ENCODE peak calls at places on chromosome 6, in five cellular contexts. One of them, this sample, is unnamed.

GRCh38 chr6:107101211-107101610 is 14.1 kb downstream of the BEND3 start:
- DNase-seq in prostate gland: no peak
- DNase-seq in breast epithelium: no peak
- DNase-seq in K562: no peak
- DNase-seq in HCT116: no peak
- DNase-seq in this sample: no peak

GRCh38 chr6:125631165-125631564 is 118.3 kb upstream of the HEY2 start:
- DNase-seq in HCT116: no peak
- DNase-seq in K562: no peak
- DNase-seq in prostate gland: no peak
- DNase-seq in breast epithelium: no peak
- DNase-seq in this sample: no peak

GRCh38 chr6:159788757-159789376 is 535 bp downstream of the TCP1 start:
- DNase-seq in breast epithelium: no peak
- DNase-seq in HCT116: no peak
- DNase-seq in prostate gland: peak
- DNase-seq in K562: peak
- DNase-seq in this sample: no peak

GRCh38 chr6:160030103-160030502 is 61.2 kb downstream of the IGF2R start:
- DNase-seq in HCT116: no peak
- DNase-seq in prostate gland: no peak
- DNase-seq in K562: no peak
- DNase-seq in breast epithelium: no peak
- DNase-seq in this sample: no peak

GRCh38 chr6:453152-453551 is 61.6 kb downstream of the IRF4 start:
- DNase-seq in prostate gland: no peak
- DNase-seq in breast epithelium: no peak
- DNase-seq in K562: no peak
- DNase-seq in HCT116: no peak
- DNase-seq in this sample: no peak

GRCh38 chr6:150662814-150663213 is 63.1 kb downstream of the PLEKHG1 start:
- DNase-seq in K562: no peak
- DNase-seq in breast epithelium: no peak
- DNase-seq in prostate gland: no peak
- DNase-seq in HCT116: no peak
- DNase-seq in this sample: no peak

GRCh38 chr6:139996253-139996834 is 621.9 kb upstream of the CITED2 start:
- DNase-seq in K562: no peak
- DNase-seq in HCT116: no peak
- DNase-seq in prostate gland: no peak
- DNase-seq in breast epithelium: no peak
- DNase-seq in this sample: no peak

GRCh38 chr6:43172127-43173007 is 1.3 kb downstream of the SRF start:
- DNase-seq in K562: peak
- DNase-seq in prostate gland: peak
- DNase-seq in HCT116: no peak
- DNase-seq in breast epithelium: peak
- DNase-seq in this sample: no peak

GRCh38 chr6:142714956-142715355 is 230.0 kb downstream of the HIVEP2 start:
- DNase-seq in K562: no peak
- DNase-seq in HCT116: no peak
- DNase-seq in breast epithelium: no peak
- DNase-seq in prostate gland: no peak
- DNase-seq in this sample: no peak

GRCh38 chr6:132261354-132261753 is 139.9 kb downstream of the MOXD1 start:
- DNase-seq in K562: no peak
- DNase-seq in breast epithelium: no peak
- DNase-seq in prostate gland: no peak
- DNase-seq in HCT116: no peak
- DNase-seq in this sample: no peak

GRCh38 chr6:122790740-122791679 is 2.0 kb downstream of the SMPDL3A start:
- DNase-seq in K562: no peak
- DNase-seq in HCT116: no peak
- DNase-seq in breast epithelium: no peak
- DNase-seq in prostate gland: no peak
- DNase-seq in this sample: no peak

GRCh38 chr6:168206186-168206585 is 113.4 kb downstream of the DACT2 start:
- DNase-seq in K562: no peak
- DNase-seq in breast epithelium: no peak
- DNase-seq in prostate gland: no peak
- DNase-seq in HCT116: no peak
- DNase-seq in this sample: no peak

GRCh38 chr6:133648576-133648975 is 240.3 kb upstream of the TCF21 start:
- DNase-seq in HCT116: no peak
- DNase-seq in K562: no peak
- DNase-seq in prostate gland: no peak
- DNase-seq in breast epithelium: no peak
- DNase-seq in this sample: no peak

GRCh38 chr6:90008908-90009501 is 114.7 kb downstream of the GJA10 start:
- DNase-seq in prostate gland: peak
- DNase-seq in K562: no peak
- DNase-seq in HCT116: no peak
- DNase-seq in breast epithelium: no peak
- DNase-seq in this sample: no peak

GRCh38 chr6:11236351-11236750 is 3.9 kb upstream of the NEDD9 start:
- DNase-seq in HCT116: no peak
- DNase-seq in breast epithelium: no peak
- DNase-seq in prostate gland: no peak
- DNase-seq in K562: no peak
- DNase-seq in this sample: no peak

GRCh38 chr6:157268835-157269234 is 54.5 kb downstream of the TMEM242 start:
- DNase-seq in K562: no peak
- DNase-seq in prostate gland: no peak
- DNase-seq in breast epithelium: no peak
- DNase-seq in HCT116: no peak
- DNase-seq in this sample: no peak

GRCh38 chr6:18491303-18492090 is 104.3 kb downstream of the RNF144B start:
- DNase-seq in K562: no peak
- DNase-seq in prostate gland: peak
- DNase-seq in HCT116: no peak
- DNase-seq in breast epithelium: no peak
- DNase-seq in this sample: no peak

GRCh38 chr6:6592836-6593235 is 4.3 kb downstream of the LY86 start:
- DNase-seq in K562: no peak
- DNase-seq in HCT116: no peak
- DNase-seq in breast epithelium: no peak
- DNase-seq in prostate gland: no peak
- DNase-seq in this sample: no peak

GRCh38 chr6:15909290-15910070 is 219.4 kb upstream of the MYLIP start:
- DNase-seq in HCT116: no peak
- DNase-seq in K562: no peak
- DNase-seq in breast epithelium: no peak
- DNase-seq in prostate gland: no peak
- DNase-seq in this sample: no peak

GRCh38 chr6:116572162-116572561 is 858 bp downstream of the RWDD1 start:
- DNase-seq in prostate gland: no peak
- DNase-seq in breast epithelium: no peak
- DNase-seq in K562: peak
- DNase-seq in HCT116: no peak
- DNase-seq in this sample: no peak

GRCh38 chr6:158909938-158910337 is 90.1 kb downstream of the RSPH3 start:
- DNase-seq in prostate gland: no peak
- DNase-seq in breast epithelium: no peak
- DNase-seq in K562: no peak
- DNase-seq in HCT116: no peak
- DNase-seq in this sample: no peak

DNA sequence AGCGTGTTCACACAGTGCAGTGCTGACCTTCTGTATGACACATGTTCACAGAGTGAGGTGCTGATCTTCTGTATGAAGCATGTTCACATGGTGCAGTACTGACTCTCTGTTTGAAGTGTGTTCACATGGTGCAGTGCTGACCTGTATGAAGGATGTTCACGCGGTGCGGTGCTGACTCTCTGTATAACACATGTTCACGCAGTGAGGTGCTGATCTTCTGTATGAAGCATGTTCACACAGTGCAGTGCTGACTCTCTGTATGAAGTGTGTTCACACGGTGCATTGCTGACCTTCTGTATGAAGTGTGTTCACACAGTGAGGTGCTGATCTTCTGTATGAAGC is 10.8 kb upstream of the SERPINB1 start:
- DNase-seq in HCT116: no peak
- DNase-seq in breast epithelium: no peak
- DNase-seq in prostate gland: no peak
- DNase-seq in K562: no peak
- DNase-seq in this sample: no peak
- TF ChIP-seq POLR2AphosphoS5 in HCT116: no peak
- TF ChIP-seq POLR2AphosphoS5 in breast epithelium: no peak
- TF ChIP-seq POLR2AphosphoS5 in prostate gland: no peak
- TF ChIP-seq POLR2AphosphoS5 in K562: no peak
- TF ChIP-seq POLR2AphosphoS5 in this sample: no peak

GRCh38 chr6:68638225-68638900 is 3.3 kb downstream of the ADGRB3 start:
- DNase-seq in breast epithelium: no peak
- DNase-seq in K562: no peak
- DNase-seq in HCT116: no peak
- DNase-seq in prostate gland: no peak
- DNase-seq in this sample: no peak
- TF ChIP-seq CTCF in breast epithelium: peak
- TF ChIP-seq CTCF in K562: peak
- TF ChIP-seq CTCF in HCT116: peak
- TF ChIP-seq CTCF in prostate gland: peak
- TF ChIP-seq CTCF in this sample: no peak

DNA sequence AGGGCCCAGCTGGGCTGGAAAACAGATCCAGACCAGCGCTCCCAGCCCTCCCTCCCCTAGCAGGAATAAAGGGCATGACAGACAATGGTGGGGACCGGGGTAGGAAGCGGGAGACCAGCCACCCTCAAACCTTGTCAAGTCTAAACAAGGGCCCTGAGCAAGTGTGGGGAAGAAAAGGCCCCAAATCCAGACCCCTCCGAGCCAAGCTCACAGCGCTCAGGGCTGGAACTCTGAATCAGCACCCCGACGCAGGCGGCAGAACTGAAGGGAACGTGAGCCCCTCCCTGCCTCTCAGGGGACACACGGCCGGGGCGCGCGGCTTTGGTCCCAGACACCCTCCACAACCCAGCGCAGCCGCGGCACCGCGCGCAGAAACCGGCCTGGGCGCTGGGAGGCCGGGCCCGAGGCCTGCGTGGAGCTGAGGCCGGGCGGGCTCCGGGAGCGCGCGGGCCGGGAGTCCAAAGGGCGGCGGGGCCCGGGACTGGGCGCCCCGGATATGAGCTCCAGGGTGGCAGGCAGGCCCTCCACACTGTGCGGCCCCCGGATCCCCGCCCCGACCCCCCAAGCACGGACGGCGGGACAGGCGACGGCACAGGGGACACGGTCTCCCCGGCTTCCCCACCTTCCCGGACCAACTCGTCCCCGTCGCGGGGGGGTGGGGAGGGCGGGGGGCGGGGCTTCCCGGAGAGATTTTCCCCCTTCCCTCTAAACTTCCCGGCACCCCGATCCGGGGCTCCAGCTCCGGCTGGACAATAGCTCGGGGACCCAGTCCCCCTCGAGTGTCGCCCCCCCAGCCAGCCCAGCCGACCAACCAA is 636 bp downstream of the TEAD3 start:
- DNase-seq in HCT116: no peak
- DNase-seq in breast epithelium: no peak
- DNase-seq in prostate gland: no peak
- DNase-seq in K562: peak
- DNase-seq in this sample: no peak
- TF ChIP-seq POLR2A in HCT116: no peak
- TF ChIP-seq POLR2A in breast epithelium: no peak
- TF ChIP-seq POLR2A in prostate gland: peak
- TF ChIP-seq POLR2A in K562: no peak
- TF ChIP-seq POLR2A in this sample: peak

GRCh38 chr6:152696543-152696942 is 1.2 kb upstream of the MYCT1 start:
- DNase-seq in K562: no peak
- DNase-seq in breast epithelium: no peak
- DNase-seq in HCT116: no peak
- DNase-seq in prostate gland: no peak
- DNase-seq in this sample: no peak
- TF ChIP-seq POLR2AphosphoS5 in K562: no peak
- TF ChIP-seq POLR2AphosphoS5 in breast epithelium: no peak
- TF ChIP-seq POLR2AphosphoS5 in HCT116: no peak
- TF ChIP-seq POLR2AphosphoS5 in prostate gland: no peak
- TF ChIP-seq POLR2AphosphoS5 in this sample: no peak

DNA sequence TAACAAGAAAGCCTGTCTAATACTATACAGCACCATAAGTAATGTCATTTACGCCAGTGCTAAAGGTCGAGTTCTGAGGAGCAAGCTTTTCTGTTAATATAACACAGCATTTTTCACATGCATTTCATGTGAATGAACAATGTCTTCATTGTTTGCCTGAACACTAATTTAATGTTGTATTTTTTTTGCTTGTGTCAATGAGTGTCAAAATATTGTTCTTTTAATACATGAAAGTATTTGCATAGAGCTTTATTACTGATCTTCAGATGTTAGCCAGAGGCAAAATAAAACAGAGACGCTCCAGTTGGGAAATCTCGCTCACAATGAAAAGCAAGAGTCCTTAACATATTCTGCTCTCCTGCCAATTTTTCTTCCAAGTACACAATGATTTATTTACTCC is 151.8 kb downstream of the FOXC1 start:
- DNase-seq in HCT116: no peak
- DNase-seq in prostate gland: no peak
- DNase-seq in breast epithelium: no peak
- DNase-seq in K562: no peak
- DNase-seq in this sample: no peak
- TF ChIP-seq CTCF in HCT116: no peak
- TF ChIP-seq CTCF in prostate gland: no peak
- TF ChIP-seq CTCF in breast epithelium: no peak
- TF ChIP-seq CTCF in K562: no peak
- TF ChIP-seq CTCF in this sample: no peak

GRCh38 chr6:130008236-130008873 is 10.0 kb upstream of the L3MBTL3 start:
- DNase-seq in HCT116: no peak
- DNase-seq in K562: no peak
- DNase-seq in prostate gland: peak
- DNase-seq in breast epithelium: no peak
- DNase-seq in this sample: no peak
- TF ChIP-seq POLR2A in HCT116: no peak
- TF ChIP-seq POLR2A in K562: no peak
- TF ChIP-seq POLR2A in prostate gland: no peak
- TF ChIP-seq POLR2A in breast epithelium: no peak
- TF ChIP-seq POLR2A in this sample: no peak

GRCh38 chr6:69866351-69867074 is at the start of gene COL19A1:
- DNase-seq in K562: no peak
- DNase-seq in HCT116: no peak
- DNase-seq in breast epithelium: no peak
- DNase-seq in prostate gland: no peak
- DNase-seq in this sample: no peak
- TF ChIP-seq POLR2AphosphoS5 in K562: no peak
- TF ChIP-seq POLR2AphosphoS5 in HCT116: no peak
- TF ChIP-seq POLR2AphosphoS5 in breast epithelium: no peak
- TF ChIP-seq POLR2AphosphoS5 in prostate gland: no peak
- TF ChIP-seq POLR2AphosphoS5 in this sample: no peak

DNA sequence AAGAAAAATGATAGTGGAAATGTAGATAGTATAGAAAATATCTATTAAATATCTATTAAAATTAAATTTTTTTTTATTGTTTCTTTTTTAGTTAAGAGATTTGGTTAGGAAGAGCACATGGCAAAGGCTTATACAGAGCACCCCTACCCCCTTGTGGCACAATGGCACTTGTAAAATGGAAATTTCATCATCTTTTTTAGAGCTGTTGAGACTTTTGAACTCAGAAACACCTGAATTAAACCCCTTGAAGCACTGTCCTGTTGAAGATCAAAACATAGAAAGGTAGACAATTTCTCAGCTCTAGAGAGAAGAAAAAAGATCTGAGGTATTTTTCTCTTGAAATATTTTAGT is 572.4 kb downstream of the PKHD1 start:
- DNase-seq in prostate gland: no peak
- DNase-seq in breast epithelium: no peak
- DNase-seq in K562: no peak
- DNase-seq in HCT116: no peak
- DNase-seq in this sample: no peak
- TF ChIP-seq CTCF in prostate gland: peak
- TF ChIP-seq CTCF in breast epithelium: no peak
- TF ChIP-seq CTCF in K562: no peak
- TF ChIP-seq CTCF in HCT116: no peak
- TF ChIP-seq CTCF in this sample: no peak

GRCh38 chr6:30721198-30722024 is 1.3 kb downstream of the TUBB start:
- DNase-seq in K562: peak
- DNase-seq in prostate gland: peak
- DNase-seq in breast epithelium: peak
- DNase-seq in HCT116: peak
- DNase-seq in this sample: no peak
- TF ChIP-seq POLR2A in K562: peak
- TF ChIP-seq POLR2A in prostate gland: peak
- TF ChIP-seq POLR2A in breast epithelium: no peak
- TF ChIP-seq POLR2A in HCT116: no peak
- TF ChIP-seq POLR2A in this sample: no peak

This sample was measured in vagina.